ENCODE peak calls at places on chromosomes 12 and 14, in six cellular contexts. Z is sigmoid colon, R is endothelial cell of umbilical vein, I is tibial artery, A is cardiac muscle cell, E is fibroblast of lung. P is an unnamed sample.

GRCh38 chr12:54390176-54390667 is 5.7 kb upstream of the ZNF385A start:
- DNase-seq in R (no peak), E (no peak), A (no peak), I (no peak), Z (no peak), P (no peak)

GRCh38 chr14:34030864-34031263 is 80.0 kb upstream of the EGLN3 start:
- DNase-seq in E (peak), I (no peak), R (no peak), A (peak), Z (no peak), P (peak)

GRCh38 chr12:121798807-121799174 is 5.0 kb upstream of the SETD1B start:
- DNase-seq in A (no peak), I (no peak), E (no peak), Z (no peak), R (no peak), P (no peak)

GRCh38 chr12:32052300-32052691 is 54.4 kb upstream of the BICD1 start:
- DNase-seq in Z (no peak), I (no peak), A (no peak), E (no peak), R (no peak), P (no peak)

GRCh38 chr12:11797993-11798720 is 148.7 kb downstream of the ETV6 start:
- DNase-seq in Z (no peak), A (peak), R (no peak), I (no peak), E (peak), P (no peak)

GRCh38 chr12:40945772-40946171 is 242.3 kb upstream of the PDZRN4 start:
- DNase-seq in I (no peak), E (no peak), Z (no peak), R (no peak), A (no peak), P (no peak)

GRCh38 chr14:36069535-36069900 is 107.0 kb downstream of the PTCSC3 start:
- DNase-seq in R (peak), Z (no peak), E (peak), A (peak), I (no peak), P (peak)

GRCh38 chr12:106248177-106248848 is 493 bp upstream of the CKAP4 start:
- DNase-seq in R (peak), A (peak), E (peak), Z (peak), I (peak), P (peak)

GRCh38 chr14:100608586-100609330 is 21.5 kb upstream of the BEGAIN start:
- DNase-seq in E (no peak), I (peak), R (no peak), A (no peak), Z (peak), P (no peak)

GRCh38 chr12:53102883-53103807 is at the start of gene SOAT2:
- DNase-seq in R (no peak), E (no peak), I (no peak), Z (peak), A (no peak), P (no peak)

GRCh38 chr14:105123981-105124836 is 44.4 kb downstream of the JAG2 start:
- DNase-seq in R (no peak), Z (peak), A (no peak), E (no peak), I (peak), P (no peak)

GRCh38 chr14:25464078-25464477 is 414.1 kb upstream of the STXBP6 start:
- DNase-seq in Z (no peak), I (no peak), E (no peak), R (no peak), A (no peak), P (no peak)

GRCh38 chr14:73245401-73246325 is 8.4 kb downstream of the PAPLN start:
- DNase-seq in A (peak), R (peak), E (peak), I (no peak), Z (no peak), P (peak)

GRCh38 chr12:29698756-29699155 is 85.0 kb downstream of the TMTC1 start:
- DNase-seq in Z (no peak), R (no peak), I (no peak), A (peak), E (peak), P (no peak)

GRCh38 chr12:107973950-107974349 is 155.1 kb upstream of the WSCD2 start:
- DNase-seq in A (no peak), Z (no peak), E (no peak), R (no peak), I (no peak), P (no peak)

GRCh38 chr14:70254476-70254961 is 65.8 kb upstream of the SLC8A3 start:
- DNase-seq in R (peak), Z (no peak), I (no peak), A (peak), E (peak), P (peak)

GRCh38 chr12:57182918-57183575 is 33.5 kb upstream of the NXPH4 start:
- DNase-seq in Z (peak), I (peak), E (peak), A (peak), R (peak), P (peak)

GRCh38 chr12:19970116-19970515 is 398.2 kb upstream of the PDE3A start:
- DNase-seq in E (peak), I (no peak), Z (no peak), A (peak), R (no peak), P (peak)

GRCh38 chr12:108526482-108527234 is 11.6 kb downstream of the FICD start:
- DNase-seq in I (no peak), E (peak), Z (no peak), A (peak), R (no peak), P (peak)

GRCh38 chr14:98270201-98270600 is 1001.8 kb downstream of the BCL11B start:
- DNase-seq in Z (no peak), I (no peak), E (peak), A (no peak), R (no peak), P (peak)

GRCh38 chr14:94691658-94692029 is 78.3 kb downstream of the GSC start:
- DNase-seq in R (no peak), A (peak), Z (no peak), I (no peak), E (peak), P (no peak)

GRCh38 chr12:6730169-6730568 is 6.3 kb downstream of the COPS7A start:
- DNase-seq in E (no peak), Z (no peak), I (no peak), A (no peak), R (no peak), P (no peak)

GRCh38 chr12:6734506-6735082 is 10.7 kb downstream of the COPS7A start:
- DNase-seq in R (no peak), Z (no peak), A (no peak), I (no peak), E (no peak), P (no peak)

GRCh38 chr12:6736754-6737153 is 12.9 kb downstream of the COPS7A start:
- DNase-seq in I (no peak), R (no peak), E (no peak), A (no peak), Z (no peak), P (no peak)

GRCh38 chr12:6735448-6736191 is 11.8 kb downstream of the COPS7A start:
- DNase-seq in E (peak), A (peak), Z (peak), R (peak), I (peak), P (peak)
- H3K4me3 ChIP-seq in E (no peak), A (no peak), Z (no peak), R (no peak), I (no peak), P (no peak)

GRCh38 chr12:24021164-24021502 is 71.7 kb upstream of the SOX5 start:
- DNase-seq in R (no peak), I (no peak), E (no peak), Z (no peak), A (no peak), P (no peak)

GRCh38 chr12:24020391-24021163 is 71.1 kb upstream of the SOX5 start:
- DNase-seq in I (no peak), E (no peak), R (peak), Z (no peak), A (no peak), P (no peak)

GRCh38 chr12:24027352-24027751 is 77.9 kb upstream of the SOX5 start:
- DNase-seq in I (no peak), R (no peak), A (no peak), Z (no peak), E (no peak), P (no peak)

GRCh38 chr12:24025153-24025798 is 75.8 kb upstream of the SOX5 start:
- DNase-seq in A (no peak), I (no peak), Z (no peak), R (no peak), E (no peak), P (peak)
- TF ChIP-seq CTCF in A (peak), I (no peak), Z (no peak), R (peak), E (peak), P (peak)

DNA sequence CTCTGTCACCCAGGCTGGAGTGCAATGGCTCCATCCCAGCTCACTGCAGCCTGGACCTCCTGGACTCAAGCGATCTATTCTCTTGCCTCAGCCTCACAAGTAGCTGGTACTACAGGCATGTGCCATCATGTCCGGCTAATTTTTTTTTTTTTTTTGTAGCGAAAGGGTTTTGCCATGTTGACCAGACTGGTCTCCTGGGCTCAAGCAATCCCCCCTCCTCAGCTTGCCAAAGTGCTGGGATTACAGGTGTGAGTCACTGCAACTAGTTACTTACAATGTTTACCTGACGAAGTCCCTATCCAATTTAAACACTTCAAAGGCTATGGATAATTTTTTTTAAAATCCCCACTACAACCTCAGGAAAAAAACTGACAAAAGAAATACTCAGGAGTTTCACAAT is 1.8 kb downstream of the KRR1 start:
- DNase-seq in E (no peak), Z (no peak), I (no peak), R (no peak), A (no peak), P (no peak)
- H3K4me3 ChIP-seq in E (peak), Z (no peak), I (no peak), R (no peak), A (no peak), P (no peak)

GRCh38 chr14:68664225-68664681 is 128.6 kb downstream of the ZFP36L1 start:
- DNase-seq in A (no peak), R (no peak), Z (no peak), I (peak), E (peak), P (no peak)
- TF ChIP-seq CTCF in A (no peak), R (no peak), Z (no peak), I (no peak), E (peak), P (no peak)

DNA sequence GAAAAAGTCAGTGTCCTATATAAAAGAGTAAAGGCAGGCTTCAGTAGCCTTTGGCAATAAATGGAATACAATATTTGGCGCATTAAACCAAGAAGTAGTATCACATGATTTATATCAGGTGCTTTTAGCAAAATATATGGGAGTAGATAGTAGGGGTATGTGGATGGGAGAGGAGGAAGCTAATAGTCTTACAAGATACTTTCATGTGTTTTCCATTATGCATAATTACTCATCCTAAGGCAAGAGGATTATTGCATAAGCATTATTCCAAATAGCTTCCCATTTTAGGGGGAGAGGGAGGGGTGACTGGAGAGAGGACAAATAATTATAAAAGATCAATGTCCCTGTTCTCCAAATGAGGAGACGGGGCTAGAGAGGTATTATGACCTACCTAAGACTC is 104.3 kb downstream of the DUSP6 start:
- DNase-seq in Z (no peak), I (no peak), E (no peak), R (no peak), A (no peak), P (no peak)
- H3K4me3 ChIP-seq in Z (no peak), I (no peak), E (no peak), R (no peak), A (no peak), P (no peak)

GRCh38 chr14:65351493-65352224 is 60.9 kb upstream of the FUT8 start:
- DNase-seq in I (no peak), R (no peak), A (no peak), Z (no peak), E (no peak), P (no peak)

GRCh38 chr14:65356327-65356836 is 56.1 kb upstream of the FUT8 start:
- DNase-seq in A (peak), E (peak), I (no peak), R (peak), Z (no peak), P (peak)

GRCh38 chr14:65354715-65355114 is 57.8 kb upstream of the FUT8 start:
- DNase-seq in E (no peak), A (no peak), Z (no peak), R (no peak), I (no peak), P (no peak)

GRCh38 chr14:65354131-65354530 is 58.4 kb upstream of the FUT8 start:
- DNase-seq in Z (no peak), E (no peak), R (no peak), I (no peak), A (no peak), P (no peak)

DNA sequence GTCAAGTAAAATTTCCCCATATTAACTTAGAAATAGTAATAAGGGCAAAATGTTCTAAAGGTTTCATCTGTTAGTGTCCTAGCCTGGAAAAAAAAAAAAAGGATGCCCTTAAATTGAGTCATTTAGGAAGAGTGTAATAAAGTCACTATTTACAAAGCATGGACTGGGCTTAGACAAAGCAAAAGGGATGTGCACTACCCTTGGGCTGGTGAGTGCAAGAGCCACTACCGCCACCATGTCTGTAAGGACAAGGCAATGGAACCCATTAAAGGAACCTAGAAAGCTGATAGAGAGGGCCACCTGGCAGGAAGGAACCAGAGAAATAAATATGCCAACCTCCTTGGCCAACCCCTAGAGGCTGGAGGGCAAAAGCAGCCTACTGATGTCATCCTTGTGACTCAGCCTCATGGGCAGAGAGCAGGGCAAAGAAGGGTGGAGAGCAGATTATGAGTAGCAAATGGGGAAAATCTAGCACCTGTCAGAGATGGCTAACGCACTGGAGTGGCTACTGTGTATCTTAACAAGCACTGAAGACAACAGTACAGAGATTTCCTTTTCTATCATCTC is 59.5 kb upstream of the FUT8 start:
- DNase-seq in R (peak), I (no peak), E (no peak), A (no peak), Z (no peak), P (no peak)
- TF ChIP-seq CTCF in R (no peak), I (no peak), E (no peak), A (no peak), Z (no peak), P (no peak)

GRCh38 chr12:52053570-52054209 is 2.4 kb downstream of the NR4A1 start:
- DNase-seq in I (no peak), R (no peak), E (no peak), A (peak), Z (peak), P (no peak)
- H3K4me3 ChIP-seq in I (peak), R (no peak), E (peak), A (no peak), Z (peak), P (no peak)

GRCh38 chr12:6961695-6962284 is 8.7 kb downstream of the PHB2 start:
- DNase-seq in A (peak), E (peak), R (peak), Z (peak), I (peak), P (peak)

GRCh38 chr12:6961278-6961694 is 9.2 kb downstream of the PHB2 start:
- DNase-seq in R (no peak), E (peak), I (peak), A (peak), Z (peak), P (no peak)

GRCh38 chr12:6959376-6960290 is 8.5 kb downstream of the PTPN6 start:
- DNase-seq in A (no peak), I (peak), R (no peak), Z (peak), E (no peak), P (no peak)

GRCh38 chr12:6958609-6959375 is 7.6 kb downstream of the PTPN6 start:
- DNase-seq in A (no peak), E (no peak), I (peak), Z (peak), R (no peak), P (no peak)

DNA sequence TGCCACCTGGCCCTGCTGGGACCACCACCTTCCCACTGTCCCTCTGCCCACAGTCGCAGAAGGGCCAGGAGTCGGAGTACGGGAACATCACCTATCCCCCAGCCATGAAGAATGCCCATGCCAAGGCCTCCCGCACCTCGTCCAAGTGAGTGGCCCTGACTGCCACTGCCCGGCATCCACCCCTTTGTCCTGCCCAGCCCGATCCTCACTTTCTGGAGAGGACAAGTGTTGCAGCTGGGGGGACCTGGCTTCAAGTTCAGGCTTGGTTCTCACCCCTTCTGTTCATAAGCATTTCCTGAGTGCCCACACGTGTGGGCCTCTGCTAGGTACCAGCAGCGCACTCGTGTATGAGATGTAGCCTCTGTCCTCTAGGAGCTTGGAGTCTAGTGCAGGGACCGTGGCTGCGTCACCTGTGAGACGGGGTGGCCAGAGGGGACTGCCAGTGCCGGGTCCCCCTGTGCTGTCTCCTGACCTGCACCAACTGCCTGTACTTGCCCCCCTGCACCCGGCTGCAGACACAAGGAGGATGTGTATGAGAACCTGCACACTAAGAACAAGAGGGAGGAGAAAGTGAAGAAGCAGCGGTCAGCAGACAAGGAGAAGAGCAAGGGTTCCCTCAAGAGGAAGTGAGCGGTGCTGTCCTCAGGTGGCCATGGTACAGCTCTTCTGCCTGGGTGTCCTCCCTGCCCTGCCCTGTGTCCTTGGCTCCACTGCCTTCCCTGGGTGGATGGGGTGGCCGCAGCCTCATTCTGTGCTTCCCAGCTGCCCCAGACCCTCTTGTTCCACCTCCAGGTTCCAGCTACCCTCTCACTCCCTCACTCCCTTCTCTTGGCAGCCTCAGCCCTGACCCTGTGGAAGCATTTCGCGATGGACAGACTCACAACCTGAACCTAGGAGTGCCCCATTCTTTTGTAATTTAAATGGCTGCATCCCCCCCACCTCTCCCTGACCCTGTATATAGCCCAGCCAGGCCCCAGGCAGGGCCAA is 9.4 kb downstream of the PTPN6 start:
- DNase-seq in I (peak), A (peak), Z (peak), R (no peak), E (peak), P (peak)
- TF ChIP-seq CTCF in I (no peak), A (peak), Z (no peak), R (no peak), E (peak), P (peak)

GRCh38 chr12:71686658-71687025 is 760 bp downstream of the TMEM19 start:
- DNase-seq in R (no peak), A (no peak), Z (no peak), E (no peak), I (no peak), P (no peak)
- H3K4me3 ChIP-seq in R (peak), A (peak), Z (peak), E (peak), I (peak), P (peak)

P was measured in astrocyte of the spinal cord.